ENCODE peak calls at places on chromosomes 12 and 14, in four cellular contexts. Q is EL, D is pancreas, Z is LoVo. T is an unnamed sample.

GRCh38 chr14:100438271-100438670 is 115.1 kb downstream of the SLC25A47 start:
- DNase-seq in Q (no peak), D (peak), Z (no peak), T (no peak)

GRCh38 chr12:20527396-20528154 is 159.2 kb downstream of the PDE3A start:
- DNase-seq in Q (peak), D (no peak), Z (no peak), T (peak)

GRCh38 chr12:14868916-14869315 is 16.7 kb downstream of the MGP start:
- DNase-seq in Q (peak), D (no peak), Z (no peak), T (no peak)

GRCh38 chr12:10304161-10304574 is 3.5 kb upstream of the KLRD1 start:
- DNase-seq in Q (peak), D (no peak), Z (no peak), T (peak)

GRCh38 chr12:77102691-77103090 is 37.3 kb upstream of the E2F7 start:
- DNase-seq in Q (peak), D (no peak), Z (no peak), T (peak)

GRCh38 chr12:116390656-116391335 is 113.3 kb upstream of the MED13L start:
- DNase-seq in Q (peak), D (peak), Z (no peak), T (no peak)

GRCh38 chr14:89617471-89618291 is 200.6 kb upstream of the FOXN3 start:
- DNase-seq in Q (peak), D (peak), Z (no peak), T (peak)

GRCh38 chr14:59707778-59708635 is 131.4 kb upstream of the CCDC175 start:
- DNase-seq in Q (no peak), D (no peak), Z (no peak), T (peak)

GRCh38 chr14:98227000-98227726 is 1044.8 kb downstream of the BCL11B start:
- DNase-seq in Q (no peak), D (no peak), Z (no peak), T (no peak)

GRCh38 chr12:21891763-21892217 is 49.4 kb downstream of the ABCC9 start:
- DNase-seq in Q (no peak), D (peak), Z (no peak), T (no peak)

GRCh38 chr12:115866909-115867525 is 410.5 kb downstream of the MED13L start:
- DNase-seq in Q (no peak), D (no peak), Z (no peak), T (no peak)

GRCh38 chr14:103422981-103423600 is 37.9 kb downstream of the MARK3 start:
- DNase-seq in Q (peak), D (no peak), Z (no peak), T (peak)

GRCh38 chr12:11576104-11576503 is 73.4 kb upstream of the ETV6 start:
- DNase-seq in Q (peak), D (no peak), Z (peak), T (peak)

GRCh38 chr12:131311764-131312163 is 358.1 kb downstream of the ADGRD1 start:
- DNase-seq in Q (no peak), D (no peak), Z (no peak), T (no peak)

T was measured in astrocyte of the hippocampus.